ENCODE peak calls at places on chromosomes 3 and 15, in eight cellular contexts. One of them, this sample, is unnamed.

GRCh38 chr3:12328132-12328915 is 39.5 kb downstream of the PPARG start:
- DNase-seq in GM23338: peak; percentile 10
- DNase-seq in left ventricle myocardium inferior: no peak
- DNase-seq in right atrium auricular region: no peak
- DNase-seq in fibroblast of the aortic adventitia: no peak
- DNase-seq in OCI-LY7: no peak
- DNase-seq in heart left ventricle: no peak
- DNase-seq in lower leg skin: no peak
- DNase-seq in this sample: no peak

GRCh38 chr3:88195951-88196434 is 46.2 kb downstream of the C3orf38 start:
- DNase-seq in left ventricle myocardium inferior: no peak
- DNase-seq in OCI-LY7: no peak
- DNase-seq in lower leg skin: no peak
- DNase-seq in GM23338: no peak
- DNase-seq in heart left ventricle: no peak
- DNase-seq in fibroblast of the aortic adventitia: peak; percentile 47
- DNase-seq in right atrium auricular region: no peak
- DNase-seq in this sample: peak; percentile 55

GRCh38 chr3:67654832-67655152 is 380 bp upstream of the SUCLG2 start:
- DNase-seq in OCI-LY7: no peak
- DNase-seq in right atrium auricular region: no peak
- DNase-seq in GM23338: no peak
- DNase-seq in left ventricle myocardium inferior: no peak
- DNase-seq in heart left ventricle: no peak
- DNase-seq in lower leg skin: no peak
- DNase-seq in fibroblast of the aortic adventitia: no peak
- DNase-seq in this sample: no peak

GRCh38 chr3:16182183-16182582 is 7.7 kb downstream of the GALNT15 start:
- DNase-seq in OCI-LY7: no peak
- DNase-seq in GM23338: no peak
- DNase-seq in left ventricle myocardium inferior: no peak
- DNase-seq in fibroblast of the aortic adventitia: no peak
- DNase-seq in right atrium auricular region: no peak
- DNase-seq in lower leg skin: no peak
- DNase-seq in heart left ventricle: no peak
- DNase-seq in this sample: no peak

GRCh38 chr3:124281453-124282316 is 289.8 kb upstream of the ROPN1 start:
- DNase-seq in lower leg skin: no peak
- DNase-seq in OCI-LY7: peak; percentile 18
- DNase-seq in fibroblast of the aortic adventitia: peak; percentile 64
- DNase-seq in left ventricle myocardium inferior: no peak
- DNase-seq in right atrium auricular region: no peak
- DNase-seq in GM23338: peak; percentile 69
- DNase-seq in heart left ventricle: no peak
- DNase-seq in this sample: peak; percentile 69

GRCh38 chr3:123019591-123019990 is 8.0 kb downstream of the SEMA5B start:
- DNase-seq in right atrium auricular region: no peak
- DNase-seq in heart left ventricle: no peak
- DNase-seq in OCI-LY7: no peak
- DNase-seq in lower leg skin: no peak
- DNase-seq in left ventricle myocardium inferior: no peak
- DNase-seq in GM23338: no peak
- DNase-seq in fibroblast of the aortic adventitia: no peak
- DNase-seq in this sample: no peak

GRCh38 chr3:172182797-172183196 is 143.4 kb downstream of the FNDC3B start:
- DNase-seq in left ventricle myocardium inferior: no peak
- DNase-seq in right atrium auricular region: no peak
- DNase-seq in lower leg skin: no peak
- DNase-seq in OCI-LY7: no peak
- DNase-seq in fibroblast of the aortic adventitia: no peak
- DNase-seq in heart left ventricle: no peak
- DNase-seq in GM23338: no peak
- DNase-seq in this sample: no peak

GRCh38 chr15:76278651-76279050 is 32.6 kb downstream of the ETFA start:
- DNase-seq in GM23338: no peak
- DNase-seq in heart left ventricle: no peak
- DNase-seq in fibroblast of the aortic adventitia: no peak
- DNase-seq in OCI-LY7: no peak
- DNase-seq in lower leg skin: no peak
- DNase-seq in left ventricle myocardium inferior: no peak
- DNase-seq in right atrium auricular region: no peak
- DNase-seq in this sample: no peak

GRCh38 chr3:120418866-120419490 is 31.8 kb downstream of the FSTL1 start:
- DNase-seq in OCI-LY7: peak; percentile 65
- DNase-seq in lower leg skin: no peak
- DNase-seq in left ventricle myocardium inferior: peak; percentile 52
- DNase-seq in right atrium auricular region: no peak
- DNase-seq in GM23338: peak; percentile 79
- DNase-seq in heart left ventricle: peak; percentile 75
- DNase-seq in fibroblast of the aortic adventitia: peak; percentile 58
- DNase-seq in this sample: peak; percentile 70

GRCh38 chr15:90231028-90232017 is 2.4 kb downstream of the CIB1 start:
- DNase-seq in right atrium auricular region: no peak
- DNase-seq in heart left ventricle: no peak
- DNase-seq in left ventricle myocardium inferior: no peak
- DNase-seq in OCI-LY7: peak; percentile 83
- DNase-seq in lower leg skin: no peak
- DNase-seq in fibroblast of the aortic adventitia: no peak
- DNase-seq in GM23338: no peak
- DNase-seq in this sample: no peak

GRCh38 chr3:53709856-53710674 is 136.2 kb downstream of the CHDH start:
- DNase-seq in GM23338: peak; percentile 95
- DNase-seq in left ventricle myocardium inferior: peak; percentile 68
- DNase-seq in fibroblast of the aortic adventitia: peak; percentile 74
- DNase-seq in lower leg skin: peak; percentile 32
- DNase-seq in heart left ventricle: peak; percentile 81
- DNase-seq in right atrium auricular region: peak; percentile 75
- DNase-seq in OCI-LY7: peak; percentile 59
- DNase-seq in this sample: peak; percentile 73

GRCh38 chr3:58082047-58082446 is 73.8 kb downstream of the FLNB start:
- DNase-seq in lower leg skin: no peak
- DNase-seq in OCI-LY7: no peak
- DNase-seq in GM23338: no peak
- DNase-seq in heart left ventricle: no peak
- DNase-seq in right atrium auricular region: no peak
- DNase-seq in fibroblast of the aortic adventitia: peak; percentile 43
- DNase-seq in left ventricle myocardium inferior: no peak
- DNase-seq in this sample: peak; percentile 86

GRCh38 chr15:59687831-59688230 is 1.3 kb downstream of the BNIP2 start:
- DNase-seq in left ventricle myocardium inferior: no peak
- DNase-seq in right atrium auricular region: no peak
- DNase-seq in heart left ventricle: no peak
- DNase-seq in fibroblast of the aortic adventitia: peak; percentile 57
- DNase-seq in OCI-LY7: peak; percentile 87
- DNase-seq in lower leg skin: no peak
- DNase-seq in GM23338: no peak
- DNase-seq in this sample: peak; percentile 62

GRCh38 chr3:152564454-152564853 is 270.5 kb upstream of the P2RY1 start:
- DNase-seq in right atrium auricular region: no peak
- DNase-seq in OCI-LY7: no peak
- DNase-seq in GM23338: no peak
- DNase-seq in fibroblast of the aortic adventitia: no peak
- DNase-seq in heart left ventricle: no peak
- DNase-seq in lower leg skin: no peak
- DNase-seq in left ventricle myocardium inferior: no peak
- DNase-seq in this sample: peak; percentile 30

GRCh38 chr3:39593341-39593740 is 125.9 kb downstream of the MOBP start:
- DNase-seq in left ventricle myocardium inferior: no peak
- DNase-seq in lower leg skin: no peak
- DNase-seq in heart left ventricle: no peak
- DNase-seq in right atrium auricular region: no peak
- DNase-seq in OCI-LY7: no peak
- DNase-seq in GM23338: no peak
- DNase-seq in fibroblast of the aortic adventitia: no peak
- DNase-seq in this sample: no peak

GRCh38 chr3:39590776-39591175 is 123.3 kb downstream of the MOBP start:
- DNase-seq in fibroblast of the aortic adventitia: no peak
- DNase-seq in OCI-LY7: no peak
- DNase-seq in lower leg skin: no peak
- DNase-seq in right atrium auricular region: no peak
- DNase-seq in left ventricle myocardium inferior: no peak
- DNase-seq in GM23338: no peak
- DNase-seq in heart left ventricle: no peak
- DNase-seq in this sample: no peak

GRCh38 chr3:39587113-39587512 is 119.6 kb downstream of the MOBP start:
- DNase-seq in heart left ventricle: no peak
- DNase-seq in fibroblast of the aortic adventitia: no peak
- DNase-seq in GM23338: no peak
- DNase-seq in right atrium auricular region: no peak
- DNase-seq in lower leg skin: no peak
- DNase-seq in left ventricle myocardium inferior: no peak
- DNase-seq in OCI-LY7: no peak
- DNase-seq in this sample: no peak

GRCh38 chr3:39592729-39593128 is 125.2 kb downstream of the MOBP start:
- DNase-seq in fibroblast of the aortic adventitia: no peak
- DNase-seq in right atrium auricular region: no peak
- DNase-seq in lower leg skin: no peak
- DNase-seq in GM23338: no peak
- DNase-seq in left ventricle myocardium inferior: no peak
- DNase-seq in heart left ventricle: no peak
- DNase-seq in OCI-LY7: no peak
- DNase-seq in this sample: no peak

GRCh38 chr3:39592306-39592705 is 124.8 kb downstream of the MOBP start:
- DNase-seq in right atrium auricular region: no peak
- DNase-seq in fibroblast of the aortic adventitia: peak; percentile 8
- DNase-seq in heart left ventricle: no peak
- DNase-seq in left ventricle myocardium inferior: no peak
- DNase-seq in OCI-LY7: no peak
- DNase-seq in lower leg skin: no peak
- DNase-seq in GM23338: no peak
- DNase-seq in this sample: no peak
- H3K4me3 ChIP-seq in right atrium auricular region: no peak overlapping the region
- H3K4me3 ChIP-seq in fibroblast of the aortic adventitia: no peak overlapping the region
- H3K4me3 ChIP-seq in heart left ventricle: no peak overlapping the region
- H3K4me3 ChIP-seq in left ventricle myocardium inferior: no peak overlapping the region
- H3K4me3 ChIP-seq in OCI-LY7: no peak overlapping the region
- H3K4me3 ChIP-seq in lower leg skin: no peak overlapping the region
- H3K4me3 ChIP-seq in GM23338: no peak overlapping the region
- H3K4me3 ChIP-seq in this sample: no peak overlapping the region

GRCh38 chr15:69141286-69141701 is 19.1 kb upstream of the GLCE start:
- DNase-seq in OCI-LY7: no peak
- DNase-seq in heart left ventricle: no peak
- DNase-seq in left ventricle myocardium inferior: no peak
- DNase-seq in fibroblast of the aortic adventitia: no peak
- DNase-seq in GM23338: no peak
- DNase-seq in right atrium auricular region: no peak
- DNase-seq in lower leg skin: no peak
- DNase-seq in this sample: no peak
- TF ChIP-seq CTCF in OCI-LY7: no peak
- TF ChIP-seq CTCF in heart left ventricle: no peak
- TF ChIP-seq CTCF in left ventricle myocardium inferior: no peak
- TF ChIP-seq CTCF in fibroblast of the aortic adventitia: no peak
- TF ChIP-seq CTCF in GM23338: peak; percentile 11
- TF ChIP-seq CTCF in right atrium auricular region: no peak
- TF ChIP-seq CTCF in lower leg skin: no peak
- TF ChIP-seq CTCF in this sample: no peak

GRCh38 chr3:52443268-52443610 is 1.7 kb downstream of the SEMA3G start:
- DNase-seq in OCI-LY7: no peak
- DNase-seq in fibroblast of the aortic adventitia: no peak
- DNase-seq in left ventricle myocardium inferior: no peak
- DNase-seq in lower leg skin: no peak
- DNase-seq in GM23338: no peak
- DNase-seq in right atrium auricular region: no peak
- DNase-seq in heart left ventricle: no peak
- DNase-seq in this sample: no peak

GRCh38 chr3:52446042-52446441 is 1.1 kb upstream of the SEMA3G start:
- DNase-seq in OCI-LY7: no peak
- DNase-seq in fibroblast of the aortic adventitia: no peak
- DNase-seq in GM23338: no peak
- DNase-seq in right atrium auricular region: no peak
- DNase-seq in lower leg skin: no peak
- DNase-seq in left ventricle myocardium inferior: no peak
- DNase-seq in heart left ventricle: no peak
- DNase-seq in this sample: no peak

GRCh38 chr3:52443791-52444687 is 864 bp downstream of the SEMA3G start:
- DNase-seq in OCI-LY7: no peak
- DNase-seq in heart left ventricle: no peak
- DNase-seq in left ventricle myocardium inferior: no peak
- DNase-seq in fibroblast of the aortic adventitia: no peak
- DNase-seq in right atrium auricular region: no peak
- DNase-seq in GM23338: peak; percentile 23
- DNase-seq in lower leg skin: no peak
- DNase-seq in this sample: no peak

GRCh38 chr3:52446631-52447511 is 2.0 kb upstream of the SEMA3G start:
- DNase-seq in OCI-LY7: peak; percentile 84
- DNase-seq in fibroblast of the aortic adventitia: peak; percentile 56
- DNase-seq in left ventricle myocardium inferior: peak; percentile 60
- DNase-seq in right atrium auricular region: peak; percentile 73
- DNase-seq in lower leg skin: no peak
- DNase-seq in GM23338: peak; percentile 96
- DNase-seq in heart left ventricle: peak; percentile 71
- DNase-seq in this sample: peak; percentile 59

DNA sequence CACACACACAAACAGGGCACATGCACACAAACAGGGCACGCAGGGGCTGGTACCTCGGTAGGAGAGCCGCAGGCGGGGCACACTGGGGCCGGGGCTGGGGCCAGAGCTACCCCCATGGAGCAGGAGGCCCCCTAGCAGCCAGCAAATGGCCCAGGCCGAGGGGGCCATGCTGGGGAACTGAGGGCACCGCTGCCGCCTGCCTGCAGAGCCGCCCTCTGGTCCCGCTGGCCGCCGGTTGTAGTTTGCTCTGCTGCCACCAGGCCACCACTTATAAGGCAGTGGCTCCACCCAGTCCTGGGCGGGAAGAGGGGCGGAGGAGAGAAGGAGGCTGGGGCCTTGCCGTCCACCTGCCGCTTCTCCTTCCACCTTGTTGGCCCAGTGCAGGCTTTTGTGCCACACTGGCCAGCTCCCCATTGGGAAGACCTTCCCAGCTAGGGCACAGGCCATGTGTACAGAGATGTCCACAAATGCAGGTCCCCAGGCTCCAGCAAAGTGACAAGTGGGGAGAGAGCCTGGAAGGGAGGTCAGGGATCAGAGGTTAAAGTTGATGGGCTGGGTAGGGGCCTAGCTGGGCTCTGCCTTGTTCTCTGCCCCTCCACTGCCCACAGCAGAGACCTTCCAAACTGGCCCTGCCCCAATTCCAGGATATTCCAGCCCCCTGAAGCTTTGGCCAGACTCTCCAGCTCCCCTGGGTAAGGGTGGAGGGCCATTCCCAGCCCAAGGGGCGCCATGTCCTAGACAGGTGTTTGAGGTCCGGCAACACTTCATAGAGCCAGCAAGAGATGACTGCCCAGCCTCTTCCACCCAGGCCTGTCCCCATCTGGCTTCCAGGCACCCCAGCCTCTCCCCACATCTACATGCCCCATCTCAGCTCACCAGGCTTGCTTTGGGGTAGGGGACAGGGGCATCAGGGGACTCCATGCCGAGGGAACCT is at the start of gene SEMA3G:
- DNase-seq in heart left ventricle: peak; percentile 82
- DNase-seq in fibroblast of the aortic adventitia: peak; percentile 34
- DNase-seq in OCI-LY7: peak; percentile 72
- DNase-seq in left ventricle myocardium inferior: peak; percentile 79
- DNase-seq in lower leg skin: peak; percentile 74
- DNase-seq in right atrium auricular region: no peak
- DNase-seq in GM23338: peak; percentile 93
- DNase-seq in this sample: peak; percentile 54
- H3K4me3 ChIP-seq in heart left ventricle: peak within 1 kb of the TSS; percentile 42
- H3K4me3 ChIP-seq in fibroblast of the aortic adventitia: no peak within 1 kb of the TSS
- H3K4me3 ChIP-seq in OCI-LY7: no peak within 1 kb of the TSS
- H3K4me3 ChIP-seq in left ventricle myocardium inferior: peak within 1 kb of the TSS; percentile 58
- H3K4me3 ChIP-seq in lower leg skin: no peak within 1 kb of the TSS
- H3K4me3 ChIP-seq in right atrium auricular region: peak within 1 kb of the TSS; percentile 42
- H3K4me3 ChIP-seq in GM23338: peak within 1 kb of the TSS; percentile 26
- H3K4me3 ChIP-seq in this sample: no peak within 1 kb of the TSS

GRCh38 chr15:63243101-63243500 is 34.3 kb upstream of the APH1B start:
- DNase-seq in right atrium auricular region: no peak
- DNase-seq in left ventricle myocardium inferior: no peak
- DNase-seq in OCI-LY7: no peak
- DNase-seq in GM23338: no peak
- DNase-seq in heart left ventricle: peak; percentile 34
- DNase-seq in lower leg skin: no peak
- DNase-seq in fibroblast of the aortic adventitia: peak; percentile 92
- DNase-seq in this sample: peak; percentile 49
- TF ChIP-seq CTCF in right atrium auricular region: no peak
- TF ChIP-seq CTCF in left ventricle myocardium inferior: no peak
- TF ChIP-seq CTCF in OCI-LY7: no peak
- TF ChIP-seq CTCF in GM23338: no peak
- TF ChIP-seq CTCF in heart left ventricle: no peak
- TF ChIP-seq CTCF in lower leg skin: no peak
- TF ChIP-seq CTCF in fibroblast of the aortic adventitia: peak; percentile 44
- TF ChIP-seq CTCF in this sample: no peak